ENCODE peak calls at places on chromosomes 13 and 19, in five cellular contexts. Z is SK-N-SH, U is sigmoid colon, X is prostate gland, H is GM23338. C is an unnamed sample. For H3K4me1, the result is how much of the 10 kb centered on the place peaks cover.

GRCh38 chr13:39825886-39826285 is 170.4 kb downstream of the COG6 start:
- DNase-seq in X (no peak), Z (no peak), U (no peak), H (no peak), C (no peak)

GRCh38 chr19:33557720-33558119 is 36.1 kb upstream of the PEPD start:
- DNase-seq in Z (no peak), H (no peak), X (no peak), U (peak), C (peak)

GRCh38 chr13:64371045-64371444 is 2859.1 kb downstream of the PCDH9 start:
- DNase-seq in X (no peak), H (no peak), Z (no peak), U (no peak), C (no peak)

GRCh38 chr19:35262101-35262761 is 6.5 kb upstream of the USF2 start:
- DNase-seq in Z (no peak), X (no peak), H (no peak), U (peak), C (peak)

GRCh38 chr19:14002571-14003278 is 3.4 kb downstream of the RFX1 start:
- DNase-seq in U (no peak), X (no peak), Z (no peak), H (no peak), C (no peak)

GRCh38 chr19:12935071-12935470 is 1.6 kb upstream of the FARSA start:
- DNase-seq in Z (no peak), H (no peak), U (no peak), X (no peak), C (no peak)

GRCh38 chr19:58385313-58386165 is 1.5 kb upstream of the RPS5 start:
- DNase-seq in U (no peak), H (no peak), Z (no peak), X (no peak), C (no peak)

GRCh38 chr13:46637213-46637612 is 84.2 kb downstream of the LRCH1 start:
- DNase-seq in X (no peak), H (peak), Z (no peak), U (no peak), C (no peak)

GRCh38 chr13:50130686-50131051 is 115.4 kb downstream of the KCNRG start:
- DNase-seq in Z (peak), U (no peak), H (peak), X (no peak), C (no peak)

GRCh38 chr19:18330865-18331264 is 8.0 kb upstream of the LSM4 start:
- DNase-seq in X (no peak), H (no peak), U (no peak), Z (no peak), C (no peak)

GRCh38 chr19:4502282-4503223 is 15.7 kb downstream of the PLIN4 start:
- DNase-seq in Z (no peak), U (peak), H (no peak), X (no peak), C (no peak)

GRCh38 chr13:26977541-26977940 is 194.1 kb downstream of the USP12 start:
- DNase-seq in X (no peak), H (no peak), U (no peak), Z (no peak), C (no peak)

GRCh38 chr13:43543331-43543730 is 243.4 kb downstream of the ENOX1 start:
- DNase-seq in Z (no peak), X (no peak), U (no peak), H (no peak), C (no peak)

GRCh38 chr19:585551-586110 is 4.0 kb upstream of the HCN2 start:
- DNase-seq in U (no peak), Z (no peak), H (peak), X (no peak), C (no peak)

GRCh38 chr19:9321338-9321737 is 2.6 kb upstream of the ZNF559 start:
- DNase-seq in U (no peak), X (no peak), Z (no peak), H (no peak), C (no peak)

DNA sequence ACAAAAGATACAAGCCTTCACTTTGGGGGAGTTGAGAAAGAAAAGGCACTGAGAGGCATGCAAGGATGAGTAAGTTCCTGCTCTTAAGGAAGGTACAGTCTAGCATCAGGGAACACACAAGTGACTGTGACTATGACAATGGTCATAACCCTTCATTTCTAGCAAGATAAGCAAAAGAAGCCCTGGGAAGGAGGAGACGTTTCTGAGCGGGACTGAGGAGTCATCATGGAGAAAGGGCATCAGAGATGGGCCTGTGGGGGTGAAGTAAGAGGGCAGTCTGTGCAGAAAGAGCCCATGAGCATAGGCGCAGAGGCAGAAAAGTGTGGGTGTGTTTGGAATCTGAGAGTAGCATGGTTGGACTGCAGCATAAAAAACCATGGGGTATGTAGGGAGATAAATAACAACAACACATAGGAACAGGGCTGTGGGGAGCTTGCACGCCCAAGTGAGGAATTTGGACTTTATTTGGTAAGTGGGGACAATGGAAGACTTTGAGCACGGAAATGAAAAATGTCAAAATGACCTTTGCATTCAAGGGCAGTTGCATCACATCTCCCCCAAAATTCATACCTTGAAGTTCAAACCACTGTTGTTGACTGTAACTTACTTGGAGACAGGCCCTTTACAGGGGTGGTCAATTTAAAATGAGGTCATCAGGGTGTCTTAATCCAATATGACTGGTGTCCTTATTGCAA is 86.7 kb downstream of the MBNL2 start:
- DNase-seq in X (no peak), U (no peak), Z (no peak), H (no peak), C (no peak)
- H3K4me1 ChIP-seq in X (under half), U (under half), Z (under half), H (under half), C (under half)

DNA sequence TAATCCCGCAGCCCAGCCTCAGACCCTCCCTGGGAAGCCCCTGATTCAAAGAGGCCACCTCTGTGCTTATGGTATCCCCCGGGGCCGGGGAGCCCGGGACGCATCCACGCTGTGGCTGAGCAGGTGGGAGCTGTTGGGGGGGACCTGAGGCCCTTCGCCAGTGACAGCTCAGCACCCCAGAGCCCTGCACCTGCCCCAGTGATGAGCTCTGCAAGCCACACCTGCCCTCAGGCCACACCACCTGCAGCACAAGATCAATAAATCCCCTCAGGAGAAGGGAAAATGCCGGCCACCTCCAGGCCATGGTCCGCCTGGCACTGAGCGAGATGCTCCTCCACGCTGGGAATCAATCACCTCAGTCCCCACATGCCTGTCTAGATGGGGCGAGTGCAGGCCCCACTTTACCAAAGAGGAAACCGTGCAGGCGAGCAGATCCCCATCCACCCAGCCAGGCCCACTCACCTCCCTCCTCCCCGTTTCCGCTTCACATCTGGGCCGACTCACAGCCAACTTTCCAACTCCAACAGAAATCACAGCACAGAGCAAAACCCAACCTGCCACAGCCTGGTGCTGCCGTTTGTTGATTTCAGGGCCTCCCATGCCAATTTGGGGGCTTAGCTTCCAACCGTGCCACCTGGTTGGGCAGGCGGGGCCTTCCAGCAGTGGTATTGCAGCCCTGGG is 12.8 kb downstream of the MOB3A start:
- DNase-seq in H (no peak), U (peak), X (no peak), Z (peak), C (no peak)
- TF ChIP-seq POLR2AphosphoS5 in H (no peak), U (no peak), X (no peak), Z (no peak), C (no peak)

DNA sequence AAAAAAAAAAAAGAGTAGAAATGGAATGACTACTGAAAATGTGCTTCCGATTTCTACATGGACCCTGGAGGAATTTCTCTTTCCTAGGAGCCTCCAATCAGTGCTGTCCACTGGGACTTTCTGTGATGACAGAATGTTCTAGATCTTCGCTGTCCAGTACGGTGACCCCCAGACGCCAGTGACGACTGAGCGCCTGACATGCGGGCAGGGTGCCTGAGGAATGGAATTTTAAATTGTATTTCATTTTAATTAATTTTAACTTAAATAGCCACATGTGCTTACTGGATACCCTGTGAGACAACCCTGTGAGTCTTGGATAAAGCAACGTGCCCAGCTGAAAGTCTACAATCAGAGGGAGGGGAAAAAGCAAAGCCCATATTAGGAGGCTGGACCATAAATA is 4.1 kb upstream of the TLE6 start:
- DNase-seq in H (no peak), X (no peak), U (no peak), Z (no peak), C (no peak)
- H3K4me1 ChIP-seq in H (under half), X (under half), U (under half), Z (under half), C (under half)

GRCh38 chr13:51742611-51743010 is 61.4 kb downstream of the DHRS12 start:
- DNase-seq in H (no peak), X (no peak), Z (no peak), U (no peak), C (no peak)

GRCh38 chr13:51747438-51748434 is 56.2 kb downstream of the DHRS12 start:
- DNase-seq in H (no peak), Z (no peak), X (no peak), U (no peak), C (no peak)

GRCh38 chr13:51745236-51745635 is 58.7 kb downstream of the DHRS12 start:
- DNase-seq in U (no peak), Z (no peak), X (no peak), H (no peak), C (no peak)

GRCh38 chr13:51746802-51747201 is 57.2 kb downstream of the DHRS12 start:
- DNase-seq in H (no peak), U (no peak), X (no peak), Z (no peak), C (no peak)
- TF ChIP-seq POLR2AphosphoS5 in H (no peak), U (no peak), X (no peak), Z (no peak), C (no peak)

DNA sequence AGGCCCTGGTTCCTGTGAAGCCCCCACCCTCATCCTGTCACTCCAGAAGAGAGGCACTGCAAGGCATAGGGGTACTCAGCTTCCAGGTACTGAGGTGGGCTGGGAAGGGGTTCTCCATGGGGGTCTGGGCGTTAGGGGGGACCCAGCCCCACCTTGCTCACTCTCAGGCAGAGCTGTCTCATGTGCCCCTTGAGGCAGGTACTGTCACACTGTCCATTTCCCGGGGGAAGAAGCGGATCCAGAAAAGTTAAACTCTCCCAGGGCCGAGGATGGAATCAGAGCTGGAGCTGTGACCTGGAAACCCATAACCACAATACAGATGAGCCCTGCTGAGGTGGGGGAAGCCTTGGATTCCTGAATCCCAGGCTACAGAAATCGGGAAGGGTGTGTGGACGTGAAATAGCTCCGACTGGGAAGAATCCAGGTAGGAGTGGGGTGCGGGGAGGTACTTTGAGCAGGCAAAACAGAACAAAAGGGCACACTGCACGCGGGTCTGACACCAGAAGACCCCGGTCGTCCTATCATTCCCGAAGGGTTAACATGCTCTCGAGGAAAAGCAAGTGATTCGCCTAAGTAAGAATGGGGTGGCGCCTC is 529 bp upstream of the USE1 start:
- DNase-seq in X (no peak), H (peak), U (no peak), Z (peak), C (no peak)
- H3K4me1 ChIP-seq in X (under half), H (under half), U (under half), Z (under half), C (under half)

GRCh38 chr13:73062368-73062767 is 3.6 kb downstream of the KLF5 start:
- DNase-seq in Z (no peak), U (no peak), X (no peak), H (no peak), C (no peak)
- TF ChIP-seq POLR2AphosphoS5 in Z (no peak), U (no peak), X (no peak), H (no peak), C (no peak)

DNA sequence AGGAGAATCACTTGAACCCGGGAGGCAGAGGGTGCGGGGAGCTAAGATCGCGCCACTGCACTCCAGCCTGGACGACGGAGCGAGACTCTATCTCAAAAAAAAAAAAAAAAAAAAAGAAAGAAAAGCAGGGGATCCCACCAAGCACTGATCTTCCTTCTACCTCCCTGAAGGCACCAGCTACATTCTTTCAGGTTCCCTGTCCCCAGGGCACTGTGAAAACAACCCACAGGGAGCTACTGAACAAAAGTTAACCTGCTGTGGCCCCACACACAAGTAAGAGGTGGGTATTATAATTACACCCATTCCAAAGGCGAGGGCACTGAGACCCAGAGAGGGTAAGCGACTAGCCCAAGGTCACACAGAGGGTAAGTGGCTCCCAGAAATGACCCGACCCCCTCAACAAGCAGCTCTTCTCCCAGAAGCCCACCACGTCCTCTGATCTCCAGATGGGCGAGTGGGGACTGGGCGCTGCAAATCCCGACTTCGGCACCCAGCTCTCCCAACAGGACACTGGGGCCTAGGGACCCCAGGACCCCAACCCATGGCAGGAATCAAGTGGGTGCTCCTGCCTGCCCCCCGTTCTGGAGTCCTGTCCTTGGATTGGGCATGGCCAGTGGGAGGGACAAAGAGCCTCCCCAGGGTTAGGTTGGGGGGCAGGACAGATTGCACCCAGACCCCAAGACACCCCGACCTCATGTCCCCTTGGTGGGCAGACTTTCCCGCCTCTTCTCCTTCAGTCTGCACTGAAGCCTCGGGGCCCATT is 2.4 kb downstream of the LMNB2 start:
- DNase-seq in H (no peak), U (no peak), Z (no peak), X (no peak), C (no peak)
- H3K4me1 ChIP-seq in H (under half), U (under half), Z (under half), X (under half), C (under half)

GRCh38 chr19:48720251-48720612 is 707 bp upstream of the MAMSTR start:
- DNase-seq in X (no peak), Z (no peak), U (no peak), H (no peak), C (no peak)

GRCh38 chr19:48718711-48719231 is 754 bp downstream of the MAMSTR start:
- DNase-seq in U (no peak), Z (no peak), H (peak), X (no peak), C (no peak)

GRCh38 chr19:48717059-48717395 is 2.5 kb downstream of the MAMSTR start:
- DNase-seq in U (no peak), Z (no peak), X (no peak), H (no peak), C (no peak)

GRCh38 chr19:48720613-48721296 is 1.2 kb upstream of the MAMSTR start:
- DNase-seq in U (peak), X (peak), Z (peak), H (peak), C (peak)

DNA sequence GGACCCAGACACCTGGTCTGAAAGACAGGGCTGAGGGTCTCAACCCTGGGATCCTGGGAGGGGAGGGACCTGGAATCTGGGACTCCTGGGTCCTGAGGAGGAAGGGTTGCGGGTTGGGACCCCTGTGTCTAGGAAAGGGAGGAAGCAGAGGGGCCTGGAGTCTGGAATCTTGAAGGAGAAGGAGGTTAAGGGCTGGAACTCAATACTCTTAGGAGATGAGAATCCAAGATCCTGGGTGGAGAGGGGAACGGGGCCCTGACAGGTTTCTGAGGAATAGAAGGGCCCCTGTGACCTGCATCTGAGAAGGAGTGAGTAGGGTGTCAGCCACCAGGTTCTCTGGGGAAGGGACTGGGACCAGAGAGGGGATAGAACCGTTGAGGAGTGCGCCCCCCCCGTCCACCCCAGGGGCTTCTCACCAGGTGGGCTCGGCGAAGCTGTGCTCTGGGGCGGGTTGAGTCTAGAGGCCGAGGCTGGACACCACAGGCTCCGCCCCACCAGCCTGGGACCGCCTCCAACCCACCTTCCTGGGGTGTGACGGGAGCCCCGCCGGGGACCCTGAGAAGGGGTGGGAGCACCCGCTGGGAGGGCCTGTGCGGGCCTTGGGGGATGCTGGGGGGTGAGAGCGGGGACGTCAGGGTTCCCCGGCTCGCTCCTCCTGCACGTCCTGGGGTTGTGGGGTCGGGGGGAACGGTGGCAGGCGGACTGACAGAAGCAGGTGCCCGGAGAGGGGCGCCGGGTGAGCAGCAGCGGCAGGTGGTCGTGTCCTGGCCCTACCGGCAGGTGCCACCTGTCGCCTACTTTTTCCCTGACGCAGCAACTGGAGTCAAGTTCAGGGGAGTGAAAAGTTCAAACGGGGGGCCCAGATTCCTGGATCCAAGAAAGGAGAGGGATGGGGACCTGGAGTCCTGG is at the start of gene MAMSTR:
- DNase-seq in Z (no peak), X (no peak), U (no peak), H (peak), C (no peak)
- TF ChIP-seq POLR2AphosphoS5 in Z (no peak), X (no peak), U (no peak), H (no peak), C (no peak)

GRCh38 chr13:99797716-99798115 is 173.9 kb downstream of the ZIC5 start:
- DNase-seq in H (peak), X (no peak), Z (no peak), U (no peak), C (no peak)
- H3K4me1 ChIP-seq in H (half or more), X (under half), Z (under half), U (under half), C (under half)

GRCh38 chr19:47886010-47886559 is at the start of gene SULT2A1:
- DNase-seq in U (peak), H (no peak), X (no peak), Z (no peak), C (no peak)
- TF ChIP-seq POLR2AphosphoS5 in U (no peak), H (no peak), X (no peak), Z (no peak), C (no peak)